ENCODE peak calls at places on chromosomes 2 and 18, in six cellular contexts. P is K562, I is GM12878, Y is HepG2, R is GM12892, V is H1. J is an unnamed sample.
A peak's percentile ranks its signal among the peaks of the same experiment; 100 is the strongest.

GRCh38 chr18:56676639-56677038 is 25.5 kb downstream of the WDR7 start:
- DNase-seq in P (no peak), I (no peak), Y (no peak), R (no peak), V (no peak), J (no peak)

GRCh38 chr2:102755284-102755683 is 6.5 kb upstream of the TMEM182 start:
- DNase-seq in P (no peak), I (no peak), Y (no peak), R (no peak), V (no peak), J (no peak)

GRCh38 chr2:46805401-46805951 is 110.1 kb downstream of the MCFD2 start:
- DNase-seq in P (no peak), I (no peak), Y (no peak), R (no peak), V (peak; percentile 35), J (no peak)

GRCh38 chr2:227125506-227125905 is 38.5 kb downstream of the COL4A4 start:
- DNase-seq in P (no peak), I (no peak), Y (peak; percentile 25), R (no peak), V (peak; percentile 60), J (no peak)

GRCh38 chr2:218569661-218570500 is 1.2 kb downstream of the CNOT9 start:
- DNase-seq in P (no peak), I (no peak), Y (peak; percentile 34), R (no peak), V (no peak), J (no peak)

GRCh38 chr2:167652401-167652800 is 595.0 kb downstream of the STK39 start:
- DNase-seq in P (no peak), I (no peak), Y (no peak), R (no peak), V (no peak), J (no peak)

GRCh38 chr2:208820289-208820688 is 413.7 kb downstream of the PTH2R start:
- DNase-seq in P (no peak), I (no peak), Y (no peak), R (no peak), V (no peak), J (no peak)

GRCh38 chr2:65504814-65505697 is 72.7 kb upstream of the SPRED2 start:
- DNase-seq in P (no peak), I (no peak), Y (peak; percentile 39), R (no peak), V (no peak), J (no peak)

GRCh38 chr18:25289040-25289631 is 62.8 kb downstream of the ZNF521 start:
- DNase-seq in P (no peak), I (no peak), Y (no peak), R (no peak), V (no peak), J (no peak)

GRCh38 chr2:3198119-3198518 is 179.5 kb downstream of the EIPR1 start:
- DNase-seq in P (no peak), I (no peak), Y (peak; percentile 30), R (no peak), V (peak; percentile 61), J (no peak)

GRCh38 chr18:11040823-11041712 is 108.3 kb downstream of the PIEZO2 start:
- DNase-seq in P (peak; percentile 43), I (no peak), Y (peak; percentile 94), R (no peak), V (peak; percentile 58), J (no peak)

GRCh38 chr2:127768775-127769479 is 42.0 kb downstream of the WDR33 start:
- DNase-seq in P (no peak), I (no peak), Y (no peak), R (no peak), V (no peak), J (no peak)

GRCh38 chr2:241412144-241412543 is 56.1 kb downstream of the FARP2 start:
- DNase-seq in P (peak; percentile 19), I (no peak), Y (no peak), R (no peak), V (no peak), J (no peak)

GRCh38 chr2:11073251-11073650 is 82.0 kb upstream of the SLC66A3 start:
- DNase-seq in P (peak; percentile 27), I (no peak), Y (peak; percentile 29), R (no peak), V (peak; percentile 83), J (no peak)

GRCh38 chr18:48833701-48834394 is 116.9 kb downstream of the SMAD7 start:
- DNase-seq in P (no peak), I (no peak), Y (no peak), R (peak; percentile 72), V (no peak), J (peak; percentile 70)

GRCh38 chr2:133504566-133505505 is 63.4 kb downstream of the NCKAP5 start:
- DNase-seq in P (no peak), I (no peak), Y (no peak), R (no peak), V (no peak), J (no peak)

GRCh38 chr2:95372216-95372829 is 30.2 kb upstream of the FAHD2A start:
- DNase-seq in P (no peak), I (no peak), Y (no peak), R (no peak), V (no peak), J (no peak)

GRCh38 chr18:43830303-43830702 is 553.0 kb upstream of the SYT4 start:
- DNase-seq in P (no peak), I (no peak), Y (no peak), R (no peak), V (no peak), J (no peak)

GRCh38 chr2:73268831-73269685 is 15.2 kb downstream of the FBXO41 start:
- DNase-seq in P (no peak), I (no peak), Y (no peak), R (no peak), V (peak; percentile 85), J (no peak)

GRCh38 chr2:27085670-27086089 is 892 bp upstream of the KHK start:
- DNase-seq in P (peak; percentile 56), I (no peak), Y (no peak), R (no peak), V (peak; percentile 67), J (no peak)

GRCh38 chr2:58539973-58540372 is 298.8 kb upstream of the FANCL start:
- DNase-seq in P (no peak), I (no peak), Y (no peak), R (no peak), V (no peak), J (no peak)

GRCh38 chr2:228446732-228447131 is 265.2 kb upstream of the SPHKAP start:
- DNase-seq in P (no peak), I (no peak), Y (no peak), R (no peak), V (no peak), J (no peak)

GRCh38 chr2:44170337-44170736 is 1.7 kb downstream of the PPM1B start:
- DNase-seq in P (no peak), I (no peak), Y (peak; percentile 20), R (no peak), V (no peak), J (no peak)

GRCh38 chr2:86622409-86622877 is 1.2 kb downstream of the RNF103 start:
- DNase-seq in P (peak; percentile 24), I (no peak), Y (no peak), R (no peak), V (peak; percentile 51), J (no peak)

GRCh38 chr18:9095297-9096012 is 7.0 kb upstream of the NDUFV2 start:
- DNase-seq in P (no peak), I (peak; percentile 63), Y (peak; percentile 87), R (no peak), V (no peak), J (no peak)
- TF ChIP-seq POLR2A in P (no peak), I (peak; percentile 70), Y (peak; percentile 65), R (peak; percentile 64), V (no peak), J (peak; percentile 51)

GRCh38 chr2:83572400-83572799 is 886.7 kb downstream of the SUCLG1 start:
- DNase-seq in P (no peak), I (no peak), Y (no peak), R (no peak), V (no peak), J (no peak)
- TF ChIP-seq TAF1 in P (no peak), I (no peak), Y (no peak), R (no peak), V (no peak), J (no peak)

GRCh38 chr2:12717988-12718661 is 1.4 kb downstream of the TRIB2 start:
- DNase-seq in P (no peak), I (no peak), Y (no peak), R (no peak), V (peak; percentile 64), J (no peak)

GRCh38 chr2:12720181-12720580 is 3.4 kb downstream of the TRIB2 start:
- DNase-seq in P (no peak), I (no peak), Y (no peak), R (no peak), V (no peak), J (no peak)

GRCh38 chr2:12720752-12721151 is 4.0 kb downstream of the TRIB2 start:
- DNase-seq in P (no peak), I (no peak), Y (no peak), R (no peak), V (no peak), J (no peak)

GRCh38 chr2:12718662-12719399 is 2.1 kb downstream of the TRIB2 start:
- DNase-seq in P (peak; percentile 35), I (no peak), Y (no peak), R (no peak), V (peak; percentile 59), J (no peak)

DNA sequence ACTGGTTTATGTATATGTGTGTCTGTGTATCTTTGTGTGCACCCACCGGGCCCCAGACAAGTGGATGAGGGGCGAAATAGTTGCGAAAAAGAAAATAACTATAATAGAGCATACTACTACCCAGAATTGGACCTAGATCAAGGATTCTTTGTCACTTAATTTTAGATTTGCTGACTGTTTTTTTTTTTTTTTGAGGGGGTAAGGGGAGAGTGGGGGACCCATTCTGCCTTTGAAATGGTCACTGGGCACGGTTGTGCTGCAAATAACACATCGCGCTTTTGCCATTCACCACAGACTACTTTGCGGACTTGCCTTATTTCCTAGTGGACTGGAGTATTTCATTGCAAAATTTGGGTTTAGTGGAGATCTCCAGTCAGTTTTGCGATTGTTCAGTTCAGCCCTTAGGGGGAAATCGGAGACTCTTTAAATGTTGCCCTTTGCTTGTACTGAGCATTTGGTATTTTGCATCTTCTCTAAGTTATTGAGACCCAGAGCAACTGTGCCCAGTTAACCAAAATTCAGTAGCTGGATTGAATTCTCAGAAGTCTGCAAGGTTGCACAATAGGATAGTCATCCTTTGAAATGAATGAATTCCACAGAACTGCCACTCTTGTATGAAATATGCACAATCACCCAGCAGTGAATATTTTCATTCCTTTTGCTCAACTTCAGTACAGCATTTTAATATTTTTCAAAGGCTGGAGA is 2.8 kb downstream of the TRIB2 start:
- DNase-seq in P (no peak), I (no peak), Y (no peak), R (no peak), V (no peak), J (no peak)
- TF ChIP-seq POLR2A in P (no peak), I (no peak), Y (no peak), R (no peak), V (no peak), J (no peak)

GRCh38 chr18:76161983-76162382 is 333.1 kb downstream of the ZNF516 start:
- DNase-seq in P (no peak), I (no peak), Y (no peak), R (no peak), V (no peak), J (no peak)

GRCh38 chr18:76162886-76163285 is 332.2 kb downstream of the ZNF516 start:
- DNase-seq in P (no peak), I (no peak), Y (no peak), R (no peak), V (no peak), J (no peak)

GRCh38 chr18:76169733-76170132 is 325.3 kb downstream of the ZNF516 start:
- DNase-seq in P (peak; percentile 27), I (no peak), Y (no peak), R (no peak), V (no peak), J (no peak)

GRCh38 chr18:76168206-76168605 is 326.8 kb downstream of the ZNF516 start:
- DNase-seq in P (no peak), I (no peak), Y (no peak), R (no peak), V (no peak), J (no peak)

GRCh38 chr18:76167440-76167839 is 327.6 kb downstream of the ZNF516 start:
- DNase-seq in P (no peak), I (no peak), Y (no peak), R (no peak), V (no peak), J (no peak)
- TF ChIP-seq TAF1 in P (no peak), I (no peak), Y (no peak), R (no peak), V (no peak), J (no peak)

J was measured in GM12891.